ENCODE peak calls at places on chromosomes 7 and 10, in four cellular contexts. J is H1, A is K562, Q is GM12878. X is an unnamed sample.

GRCh38 chr10:133164816-133165555 is 5.0 kb downstream of the KNDC1 start:
- DNase-seq in J (no peak), A (no peak), Q (no peak), X (no peak)

GRCh38 chr10:84375881-84376280 is 47.5 kb downstream of the CCSER2 start:
- DNase-seq in Q (no peak), A (no peak), J (no peak), X (no peak)

GRCh38 chr10:79027147-79028055 is 41.4 kb upstream of the ZMIZ1 start:
- DNase-seq in A (peak), J (no peak), Q (no peak), X (no peak)

GRCh38 chr10:508726-509125 is 180.7 kb downstream of the DIP2C start:
- DNase-seq in Q (no peak), A (no peak), J (no peak), X (no peak)

GRCh38 chr10:86234102-86234501 is 132.5 kb downstream of the GRID1 start:
- DNase-seq in J (no peak), Q (no peak), A (no peak), X (no peak)

GRCh38 chr7:86932038-86932512 is 127.4 kb downstream of the ELAPOR2 start:
- DNase-seq in J (no peak), Q (no peak), A (no peak), X (no peak)

GRCh38 chr10:125799446-125799845 is 23.6 kb downstream of the UROS start:
- DNase-seq in Q (no peak), J (no peak), A (peak), X (no peak)

GRCh38 chr7:141154131-141154732 is 80.4 kb downstream of the TMEM178B start:
- DNase-seq in Q (no peak), J (no peak), A (no peak), X (no peak)

GRCh38 chr10:89115876-89116627 is 91.1 kb downstream of the CH25H start:
- DNase-seq in A (no peak), Q (no peak), J (no peak), X (no peak)

GRCh38 chr10:131453772-131454634 is 142.5 kb upstream of the TCERG1L start:
- DNase-seq in A (peak), J (peak), Q (no peak), X (peak)

GRCh38 chr10:23813687-23814086 is 374.8 kb downstream of the OTUD1 start:
- DNase-seq in J (no peak), Q (no peak), A (no peak), X (no peak)

GRCh38 chr10:61890430-61890829 is 11.1 kb upstream of the ARID5B start:
- DNase-seq in J (no peak), Q (no peak), A (no peak), X (no peak)

GRCh38 chr10:5618829-5619228 is 47.6 kb downstream of the ASB13 start:
- DNase-seq in Q (no peak), A (no peak), J (no peak), X (no peak)

GRCh38 chr7:153381275-153382119 is 621.9 kb downstream of the ACTR3B start:
- DNase-seq in A (peak), Q (no peak), J (peak), X (peak)

GRCh38 chr10:133388973-133389818 is 4.8 kb upstream of the MTG1 start:
- DNase-seq in J (no peak), A (peak), Q (peak), X (no peak)

GRCh38 chr7:33807779-33808482 is 97.4 kb upstream of the BMPER start:
- DNase-seq in J (peak), Q (no peak), A (peak), X (peak)

GRCh38 chr7:130632111-130632510 is 36.4 kb downstream of the COPG2 start:
- DNase-seq in Q (no peak), A (no peak), J (no peak), X (peak)

GRCh38 chr10:90862908-90863514 is 5.2 kb upstream of the HTR7 start:
- DNase-seq in A (peak), Q (no peak), J (no peak), X (peak)

GRCh38 chr10:96299383-96299782 is 4.9 kb upstream of the DNTT start:
- DNase-seq in J (no peak), A (no peak), Q (no peak), X (no peak)

GRCh38 chr10:132538031-132538789 is 623 bp downstream of the INPP5A start:
- DNase-seq in Q (no peak), A (no peak), J (no peak), X (no peak)

GRCh38 chr7:105917659-105918058 is 41.3 kb upstream of the ATXN7L1 start:
- DNase-seq in Q (no peak), A (no peak), J (no peak), X (no peak)

GRCh38 chr10:118401708-118402107 is 59.6 kb upstream of the FAM204A start:
- DNase-seq in J (no peak), A (no peak), Q (no peak), X (no peak)

GRCh38 chr7:30469303-30469702 is 9.3 kb downstream of the NOD1 start:
- DNase-seq in J (peak), A (no peak), Q (no peak), X (peak)

GRCh38 chr10:68406815-68407585 is at the start of gene RUFY2:
- DNase-seq in Q (peak), J (peak), A (peak), X (peak)

GRCh38 chr7:138893258-138893657 is 87.9 kb downstream of the KIAA1549 start:
- DNase-seq in J (no peak), Q (no peak), A (no peak), X (no peak)

GRCh38 chr7:13032524-13032923 is 345.1 kb downstream of the ARL4A start:
- DNase-seq in Q (no peak), J (no peak), A (no peak), X (no peak)

GRCh38 chr10:120931999-120932398 is 80.8 kb downstream of the WDR11 start:
- DNase-seq in J (no peak), A (no peak), Q (no peak), X (no peak)

GRCh38 chr7:112989531-112989930 is 97.1 kb downstream of the GPR85 start:
- DNase-seq in J (no peak), A (no peak), Q (no peak), X (no peak)

GRCh38 chr7:105934577-105935185 is 28.4 kb upstream of the CDHR3 start:
- DNase-seq in Q (no peak), J (no peak), A (peak), X (peak)

GRCh38 chr7:156184164-156184563 is 371.9 kb upstream of the SHH start:
- DNase-seq in J (no peak), A (no peak), Q (no peak), X (no peak)

GRCh38 chr7:74674166-74674565 is 16.6 kb downstream of the GTF2I start:
- DNase-seq in Q (no peak), A (no peak), J (no peak), X (no peak)

GRCh38 chr7:111920329-111920728 is 285.9 kb downstream of the DOCK4 start:
- DNase-seq in J (no peak), Q (no peak), A (no peak), X (peak)

GRCh38 chr7:150399861-150400778 is 21.0 kb downstream of the ZNF775 start:
- DNase-seq in A (peak), Q (no peak), J (no peak), X (no peak)

GRCh38 chr10:36534471-36535002 is 590.9 kb upstream of the ANKRD30A start:
- DNase-seq in J (no peak), A (no peak), Q (no peak), X (no peak)

GRCh38 chr7:46006723-46007122 is 85.7 kb upstream of the IGFBP3 start:
- DNase-seq in A (no peak), Q (no peak), J (no peak), X (no peak)

GRCh38 chr7:81725496-81726117 is 44.2 kb downstream of the HGF start:
- DNase-seq in A (no peak), J (no peak), Q (no peak), X (no peak)

GRCh38 chr7:81715984-81716588 is 53.8 kb downstream of the HGF start:
- DNase-seq in A (no peak), J (no peak), Q (no peak), X (peak)

GRCh38 chr7:81719865-81720264 is 50.0 kb downstream of the HGF start:
- DNase-seq in A (no peak), J (no peak), Q (no peak), X (no peak)

GRCh38 chr7:81725003-81725402 is 44.8 kb downstream of the HGF start:
- DNase-seq in Q (no peak), J (no peak), A (no peak), X (no peak)

GRCh38 chr7:81721428-81721827 is 48.4 kb downstream of the HGF start:
- DNase-seq in A (no peak), J (no peak), Q (no peak), X (no peak)
- TF ChIP-seq YY1 in A (no peak), J (no peak), Q (no peak), X (no peak)

DNA sequence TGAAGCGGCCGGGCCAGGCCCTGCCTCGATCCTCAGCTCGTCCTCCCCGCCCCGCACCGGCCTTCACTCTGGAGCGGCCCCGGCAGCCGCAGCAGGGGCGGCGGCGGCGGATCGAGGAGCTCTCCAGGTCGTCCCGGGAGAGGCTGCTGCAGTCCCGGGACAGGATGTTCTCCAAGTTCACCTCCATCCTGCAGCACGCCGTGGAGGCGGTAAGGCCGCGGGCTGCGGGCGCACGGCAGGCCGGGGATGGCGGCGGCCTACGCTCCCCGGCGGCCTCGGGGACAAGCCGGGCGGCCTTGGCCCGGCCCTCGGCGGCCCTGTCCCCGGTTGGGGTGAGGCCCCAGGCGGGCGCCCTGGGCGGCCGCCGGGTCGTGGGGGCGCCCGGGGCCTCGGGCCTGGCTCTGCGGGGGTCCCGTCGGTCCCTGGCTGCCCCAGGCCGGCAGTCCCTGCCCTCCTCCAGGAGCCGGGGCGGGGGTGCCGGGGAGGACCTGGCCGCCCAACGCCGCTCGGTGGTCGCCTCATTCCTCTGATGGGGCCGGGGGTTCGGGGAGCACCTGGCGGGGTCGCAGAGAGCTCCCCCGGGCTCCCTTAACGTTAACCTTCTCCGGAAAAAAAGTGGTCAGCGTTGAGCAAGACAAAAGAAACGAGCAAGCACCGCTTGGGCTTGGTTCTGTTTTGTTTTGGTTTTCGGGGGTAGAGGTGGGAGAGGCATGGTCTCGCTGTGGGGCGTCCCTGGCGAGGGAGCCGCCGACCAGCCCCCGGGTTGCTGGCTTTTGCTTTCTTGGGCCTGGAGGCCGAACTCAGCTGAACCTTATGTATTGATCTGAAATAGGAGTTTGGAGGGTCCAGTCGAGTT is 563 bp downstream of the FHIP2A start:
- DNase-seq in J (peak), Q (no peak), A (peak), X (peak)
- TF ChIP-seq ATF2 in J (no peak), Q (no peak), A (no peak), X (no peak)

GRCh38 chr7:37284285-37284684 is 164.4 kb downstream of the ELMO1 start:
- DNase-seq in J (no peak), Q (no peak), A (no peak), X (no peak)
- TF ChIP-seq YY1 in J (no peak), Q (no peak), A (no peak), X (no peak)

GRCh38 chr10:94214497-94214896 is 148.2 kb downstream of the NOC3L start:
- DNase-seq in J (no peak), Q (no peak), A (no peak), X (no peak)

GRCh38 chr10:94211187-94211529 is 151.6 kb downstream of the NOC3L start:
- DNase-seq in Q (no peak), J (no peak), A (no peak), X (no peak)

GRCh38 chr10:94210465-94211186 is 152.1 kb downstream of the NOC3L start:
- DNase-seq in A (no peak), J (no peak), Q (no peak), X (peak)

GRCh38 chr10:94213980-94214379 is 148.8 kb downstream of the NOC3L start:
- DNase-seq in J (no peak), Q (no peak), A (no peak), X (no peak)

GRCh38 chr10:94212876-94213595 is 149.7 kb downstream of the NOC3L start:
- DNase-seq in J (no peak), A (no peak), Q (no peak), X (peak)
- TF ChIP-seq ATF2 in J (no peak), A (no peak), Q (no peak), X (no peak)

DNA sequence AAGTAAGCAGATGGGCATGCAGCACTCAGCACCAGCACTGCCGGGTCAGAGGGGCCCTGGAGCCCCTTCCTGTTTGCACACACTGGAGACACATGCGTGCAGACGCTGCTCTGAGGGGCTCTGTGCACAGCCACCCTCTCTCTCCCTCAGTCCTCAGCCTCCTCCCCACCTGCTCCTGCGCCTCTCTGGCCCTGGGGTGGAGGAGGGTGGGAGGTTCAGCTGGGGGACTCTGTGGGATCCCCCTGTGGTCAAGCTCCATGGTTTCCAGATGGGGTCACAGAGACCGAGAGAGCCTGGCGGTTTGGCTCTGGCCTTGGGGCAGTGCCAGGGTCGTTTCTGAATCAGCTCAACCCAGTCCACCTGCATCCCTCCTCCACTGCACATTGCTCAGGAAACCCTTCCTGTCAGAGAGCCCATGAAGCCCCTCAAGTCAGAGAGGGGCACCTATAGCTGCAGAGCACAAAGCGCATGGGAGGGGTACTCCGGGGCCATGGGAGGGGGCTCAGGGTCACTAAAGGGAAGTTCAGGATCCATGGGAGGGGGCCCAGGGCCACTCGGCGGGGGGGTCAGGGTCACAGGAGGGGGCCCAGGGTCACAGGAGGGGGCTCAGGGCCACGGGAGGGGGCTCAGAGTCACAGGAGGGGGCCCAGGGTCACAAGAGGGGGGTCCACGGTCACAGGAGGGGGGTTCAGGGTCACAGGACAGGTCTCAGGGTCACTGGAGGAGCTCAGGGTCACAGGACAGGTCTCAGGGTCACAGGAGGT is 161.7 kb downstream of the ADARB2 start:
- DNase-seq in Q (no peak), A (no peak), J (no peak), X (no peak)
- TF ChIP-seq YY1 in Q (no peak), A (no peak), J (no peak), X (no peak)

DNA sequence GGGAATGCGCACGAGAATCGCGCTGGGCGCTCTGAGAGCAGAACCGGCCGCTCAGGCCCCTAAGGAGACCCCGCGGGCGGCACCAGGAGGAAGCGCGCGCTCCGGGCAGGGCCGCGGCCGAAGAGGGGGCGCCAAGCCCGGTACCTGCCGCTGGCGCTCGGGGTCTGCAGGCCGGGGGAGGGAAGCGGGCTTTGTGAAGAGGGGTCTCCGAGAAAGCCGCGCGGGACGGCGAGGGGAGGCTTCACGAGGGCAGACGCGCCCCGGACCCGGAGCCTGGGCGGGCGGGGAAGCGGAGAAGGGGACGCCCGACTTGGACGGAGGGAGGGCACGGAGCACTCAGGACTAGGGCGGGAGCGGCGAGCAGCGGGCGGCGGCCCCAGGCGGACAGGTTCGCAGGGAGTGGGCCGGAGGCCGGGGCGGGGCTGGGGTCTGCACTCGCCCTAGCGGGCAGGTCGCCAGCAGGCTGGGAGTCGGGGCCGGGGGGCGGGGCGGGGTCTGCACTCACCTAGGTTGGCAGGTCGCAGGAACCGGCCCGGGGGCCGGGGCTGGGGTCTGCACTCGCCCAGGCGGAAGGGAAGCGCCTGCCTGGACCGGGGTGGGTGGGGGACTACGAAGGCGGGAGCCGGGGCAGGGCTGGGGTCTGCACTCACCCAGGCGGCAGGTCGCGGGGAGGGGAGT is 827 bp downstream of the ESYT2 start:
- DNase-seq in A (peak), J (peak), Q (no peak), X (no peak)
- TF ChIP-seq ATF2 in A (no peak), J (no peak), Q (no peak), X (no peak)

GRCh38 chr10:69769395-69769989 is 32.2 kb upstream of the COL13A1 start:
- DNase-seq in J (peak), Q (no peak), A (no peak), X (no peak)
- TF ChIP-seq YY1 in J (no peak), Q (no peak), A (no peak), X (no peak)

GRCh38 chr7:26449175-26450165 is 157.8 kb downstream of the SNX10 start:
- DNase-seq in Q (no peak), J (no peak), A (no peak), X (no peak)
- TF ChIP-seq ATF2 in Q (no peak), J (no peak), A (no peak), X (no peak)

GRCh38 chr10:97500297-97500575 is 1.5 kb downstream of the UBTD1 start:
- DNase-seq in J (no peak), A (no peak), Q (no peak), X (no peak)

GRCh38 chr10:97497572-97498075 is 598 bp downstream of the MMS19 start:
- DNase-seq in J (peak), Q (peak), A (peak), X (peak)

GRCh38 chr10:97498841-97499560 is at the start of gene UBTD1:
- DNase-seq in J (peak), A (peak), Q (no peak), X (peak)

GRCh38 chr10:97498076-97498840 is at the start of gene MMS19:
- DNase-seq in Q (peak), A (peak), J (peak), X (peak)

GRCh38 chr10:97499561-97500296 is 1.0 kb downstream of the UBTD1 start:
- DNase-seq in Q (no peak), J (no peak), A (no peak), X (no peak)
- TF ChIP-seq YY1 in Q (no peak), J (no peak), A (no peak), X (no peak)

DNA sequence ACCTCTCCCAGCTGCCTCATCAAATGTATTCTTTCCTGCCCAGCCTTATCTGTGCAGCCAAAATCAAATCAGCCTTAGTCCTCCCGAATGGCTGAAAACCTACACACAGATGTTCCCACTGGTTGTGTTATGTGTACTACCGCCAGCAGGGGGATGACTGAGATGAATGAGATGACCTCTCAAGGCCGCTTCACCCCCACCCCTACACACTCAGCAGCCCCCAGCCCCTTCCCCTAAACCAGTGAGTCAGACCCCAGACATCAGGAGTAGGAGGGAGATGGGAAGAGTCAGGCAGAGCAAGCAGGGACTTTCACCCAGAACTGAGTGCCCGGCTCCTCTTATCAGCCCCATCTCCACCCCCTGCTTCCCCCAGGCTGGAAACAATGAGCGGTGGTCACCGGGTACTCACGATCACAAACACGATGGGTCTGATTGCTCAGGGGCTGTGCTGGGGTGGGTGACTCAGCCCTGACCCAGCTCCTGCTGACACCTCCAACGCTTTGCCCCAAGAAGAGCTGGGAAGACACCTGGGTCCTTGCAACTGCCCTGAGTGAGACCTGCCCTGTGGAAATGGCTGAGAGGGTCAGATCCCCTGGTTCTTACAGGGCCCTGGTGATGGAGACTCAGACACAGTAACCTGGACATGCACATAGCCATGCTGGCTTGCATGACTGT is 6.6 kb upstream of the C10orf105 start:
- DNase-seq in J (no peak), A (peak), Q (no peak), X (peak)
- TF ChIP-seq ATF2 in J (no peak), A (no peak), Q (no peak), X (no peak)

X was measured in HepG2.